ENCODE peak calls at places on chromosome 5, in six cellular contexts. One of them, this sample, is unnamed.

GRCh38 chr5:143426437-143426991 is 23.0 kb upstream of the NR3C1 start:
- DNase-seq in GM23248: no peak
- DNase-seq in SK-N-SH: no peak
- DNase-seq in GM23338: no peak
- DNase-seq in OCI-LY7: no peak
- DNase-seq in PC-3: no peak
- DNase-seq in this sample: no peak

GRCh38 chr5:138552700-138553099 is 9.7 kb upstream of the ETF1 start:
- DNase-seq in GM23248: no peak
- DNase-seq in SK-N-SH: no peak
- DNase-seq in GM23338: no peak
- DNase-seq in OCI-LY7: no peak
- DNase-seq in PC-3: no peak
- DNase-seq in this sample: no peak

GRCh38 chr5:178106556-178107239 is 6.6 kb upstream of the N4BP3 start:
- DNase-seq in GM23248: no peak
- DNase-seq in SK-N-SH: no peak
- DNase-seq in GM23338: no peak
- DNase-seq in OCI-LY7: no peak
- DNase-seq in PC-3: no peak
- DNase-seq in this sample: no peak

GRCh38 chr5:19837536-19838179 is 150.3 kb downstream of the CDH18 start:
- DNase-seq in GM23248: peak; percentile 48
- DNase-seq in SK-N-SH: no peak
- DNase-seq in GM23338: no peak
- DNase-seq in OCI-LY7: no peak
- DNase-seq in PC-3: no peak
- DNase-seq in this sample: no peak

GRCh38 chr5:15621094-15621493 is 121.1 kb downstream of the FBXL7 start:
- DNase-seq in GM23248: peak; percentile 73
- DNase-seq in SK-N-SH: no peak
- DNase-seq in GM23338: no peak
- DNase-seq in OCI-LY7: no peak
- DNase-seq in PC-3: no peak
- DNase-seq in this sample: no peak

GRCh38 chr5:148336704-148337435 is 1.5 kb downstream of the SPINK9 start:
- DNase-seq in GM23248: no peak
- DNase-seq in SK-N-SH: no peak
- DNase-seq in GM23338: no peak
- DNase-seq in OCI-LY7: peak; percentile 7
- DNase-seq in PC-3: peak; percentile 70
- DNase-seq in this sample: no peak

GRCh38 chr5:178273665-178274541 is 41.3 kb upstream of the PHYKPL start:
- DNase-seq in GM23248: peak; percentile 20
- DNase-seq in SK-N-SH: no peak
- DNase-seq in GM23338: no peak
- DNase-seq in OCI-LY7: no peak
- DNase-seq in PC-3: no peak
- DNase-seq in this sample: no peak

GRCh38 chr5:140382866-140383265 is 18.8 kb upstream of the ANKHD1 start:
- DNase-seq in GM23248: no peak
- DNase-seq in SK-N-SH: no peak
- DNase-seq in GM23338: no peak
- DNase-seq in OCI-LY7: no peak
- DNase-seq in PC-3: no peak
- DNase-seq in this sample: no peak

GRCh38 chr5:53948598-53948997 is 361.8 kb downstream of the ARL15 start:
- DNase-seq in GM23248: no peak
- DNase-seq in SK-N-SH: no peak
- DNase-seq in GM23338: no peak
- DNase-seq in OCI-LY7: no peak
- DNase-seq in PC-3: no peak
- DNase-seq in this sample: no peak

GRCh38 chr5:180631549-180632392 is 17.6 kb downstream of the FLT4 start:
- DNase-seq in GM23248: no peak
- DNase-seq in SK-N-SH: no peak
- DNase-seq in GM23338: no peak
- DNase-seq in OCI-LY7: no peak
- DNase-seq in PC-3: no peak
- DNase-seq in this sample: no peak

GRCh38 chr5:121424976-121425375 is 426.7 kb upstream of the FTMT start:
- DNase-seq in GM23248: no peak
- DNase-seq in SK-N-SH: peak; percentile 14
- DNase-seq in GM23338: no peak
- DNase-seq in OCI-LY7: no peak
- DNase-seq in PC-3: no peak
- DNase-seq in this sample: no peak

GRCh38 chr5:132747693-132748440 is 641 bp downstream of the CCNI2 start:
- DNase-seq in GM23248: no peak
- DNase-seq in SK-N-SH: peak; percentile 24
- DNase-seq in GM23338: peak; percentile 63
- DNase-seq in OCI-LY7: no peak
- DNase-seq in PC-3: no peak
- DNase-seq in this sample: no peak

GRCh38 chr5:120093178-120093577 is 370.9 kb upstream of the PRR16 start:
- DNase-seq in GM23248: no peak
- DNase-seq in SK-N-SH: no peak
- DNase-seq in GM23338: peak; percentile 51
- DNase-seq in OCI-LY7: peak; percentile 1
- DNase-seq in PC-3: no peak
- DNase-seq in this sample: no peak

GRCh38 chr5:166952055-166952454 is 1339.4 kb upstream of the WWC1 start:
- DNase-seq in GM23248: no peak
- DNase-seq in SK-N-SH: no peak
- DNase-seq in GM23338: no peak
- DNase-seq in OCI-LY7: no peak
- DNase-seq in PC-3: no peak
- DNase-seq in this sample: no peak

GRCh38 chr5:152688561-152689274 is 283.6 kb upstream of the NMUR2 start:
- DNase-seq in GM23248: peak; percentile 93
- DNase-seq in SK-N-SH: no peak
- DNase-seq in GM23338: no peak
- DNase-seq in OCI-LY7: no peak
- DNase-seq in PC-3: peak; percentile 78
- DNase-seq in this sample: no peak

GRCh38 chr5:145887976-145888574 is 15.3 kb upstream of the GRXCR2 start:
- DNase-seq in GM23248: peak; percentile 70
- DNase-seq in SK-N-SH: peak; percentile 33
- DNase-seq in GM23338: peak; percentile 85
- DNase-seq in OCI-LY7: peak; percentile 13
- DNase-seq in PC-3: peak; percentile 68
- DNase-seq in this sample: no peak

GRCh38 chr5:68424799-68425537 is 209.4 kb downstream of the PIK3R1 start:
- DNase-seq in GM23248: peak; percentile 77
- DNase-seq in SK-N-SH: no peak
- DNase-seq in GM23338: no peak
- DNase-seq in OCI-LY7: no peak
- DNase-seq in PC-3: peak; percentile 60
- DNase-seq in this sample: peak; percentile 72

GRCh38 chr5:116404001-116404400 is 170.6 kb downstream of the SEMA6A start:
- DNase-seq in GM23248: no peak
- DNase-seq in SK-N-SH: peak; percentile 15
- DNase-seq in GM23338: no peak
- DNase-seq in OCI-LY7: no peak
- DNase-seq in PC-3: no peak
- DNase-seq in this sample: no peak

GRCh38 chr5:102561894-102562760 is 63.3 kb upstream of the SLCO6A1 start:
- DNase-seq in GM23248: peak; percentile 48
- DNase-seq in SK-N-SH: no peak
- DNase-seq in GM23338: peak; percentile 91
- DNase-seq in OCI-LY7: peak; percentile 16
- DNase-seq in PC-3: peak; percentile 71
- DNase-seq in this sample: peak; percentile 24

GRCh38 chr5:65663804-65664521 is 39.1 kb downstream of the SHLD3 start:
- DNase-seq in GM23248: peak; percentile 34
- DNase-seq in SK-N-SH: peak; percentile 17
- DNase-seq in GM23338: peak; percentile 74
- DNase-seq in OCI-LY7: no peak
- DNase-seq in PC-3: peak; percentile 10
- DNase-seq in this sample: no peak

GRCh38 chr5:171785517-171785916 is at the start of gene SMIM23:
- DNase-seq in GM23248: no peak
- DNase-seq in SK-N-SH: no peak
- DNase-seq in GM23338: no peak
- DNase-seq in OCI-LY7: no peak
- DNase-seq in PC-3: no peak
- DNase-seq in this sample: no peak

GRCh38 chr5:179405054-179405416 is 59.8 kb upstream of the ADAMTS2 start:
- DNase-seq in GM23248: no peak
- DNase-seq in SK-N-SH: no peak
- DNase-seq in GM23338: no peak
- DNase-seq in OCI-LY7: no peak
- DNase-seq in PC-3: no peak
- DNase-seq in this sample: no peak

GRCh38 chr5:179403426-179404147 is 58.3 kb upstream of the ADAMTS2 start:
- DNase-seq in GM23248: no peak
- DNase-seq in SK-N-SH: no peak
- DNase-seq in GM23338: no peak
- DNase-seq in OCI-LY7: no peak
- DNase-seq in PC-3: no peak
- DNase-seq in this sample: no peak

GRCh38 chr5:179404321-179405053 is 59.2 kb upstream of the ADAMTS2 start:
- DNase-seq in GM23248: peak; percentile 51
- DNase-seq in SK-N-SH: peak; percentile 62
- DNase-seq in GM23338: no peak
- DNase-seq in OCI-LY7: no peak
- DNase-seq in PC-3: no peak
- DNase-seq in this sample: no peak

GRCh38 chr5:179405426-179406030 is 60.3 kb upstream of the ADAMTS2 start:
- DNase-seq in GM23248: no peak
- DNase-seq in SK-N-SH: no peak
- DNase-seq in GM23338: no peak
- DNase-seq in OCI-LY7: no peak
- DNase-seq in PC-3: no peak
- DNase-seq in this sample: no peak

GRCh38 chr5:179400020-179400419 is 54.8 kb upstream of the ADAMTS2 start:
- DNase-seq in GM23248: no peak
- DNase-seq in SK-N-SH: no peak
- DNase-seq in GM23338: no peak
- DNase-seq in OCI-LY7: no peak
- DNase-seq in PC-3: no peak
- DNase-seq in this sample: no peak
- TF ChIP-seq EZH2phosphoT487 in GM23248: no peak
- TF ChIP-seq EZH2phosphoT487 in SK-N-SH: no peak
- TF ChIP-seq EZH2phosphoT487 in GM23338: no peak
- TF ChIP-seq EZH2phosphoT487 in OCI-LY7: no peak
- TF ChIP-seq EZH2phosphoT487 in PC-3: no peak
- TF ChIP-seq EZH2phosphoT487 in this sample: no peak

DNA sequence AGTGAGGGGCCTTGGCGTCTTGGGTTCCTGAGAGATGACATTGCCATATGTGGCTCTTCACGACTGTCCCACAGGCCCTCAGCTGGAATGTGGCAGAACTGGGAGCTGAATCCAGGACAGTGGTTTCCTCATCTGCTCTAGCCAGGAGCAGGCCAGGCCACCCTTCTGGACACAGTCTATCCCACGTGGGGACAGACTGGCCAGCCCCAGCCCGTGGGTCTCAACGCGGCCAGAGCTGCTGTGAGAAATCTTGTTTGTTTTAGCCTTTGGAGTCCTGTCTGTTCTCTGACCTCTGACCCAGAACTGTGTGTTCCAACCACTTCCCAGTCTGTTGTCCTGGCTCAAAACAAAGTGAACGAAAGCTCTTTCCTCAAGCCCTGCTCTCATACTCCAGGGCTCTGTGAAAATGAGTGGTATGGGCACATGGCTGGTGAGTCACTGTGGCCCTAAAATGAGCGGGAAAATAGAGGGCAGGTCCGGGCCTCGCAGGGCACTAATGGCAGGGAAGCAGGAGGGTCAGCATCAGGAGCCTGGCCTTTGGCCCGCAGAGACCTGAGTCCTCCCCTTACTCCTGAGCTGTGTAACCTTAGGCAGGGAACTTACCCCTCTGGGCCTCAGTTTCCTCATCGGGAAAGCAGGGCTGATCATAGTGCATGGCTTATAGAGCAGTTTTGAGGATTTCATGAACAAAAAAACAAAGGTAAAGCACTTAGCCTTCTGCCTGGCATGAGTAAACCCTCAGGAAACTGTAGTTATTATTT is 34.8 kb upstream of the GLRX start:
- DNase-seq in GM23248: peak; percentile 66
- DNase-seq in SK-N-SH: no peak
- DNase-seq in GM23338: no peak
- DNase-seq in OCI-LY7: no peak
- DNase-seq in PC-3: no peak
- DNase-seq in this sample: no peak
- TF ChIP-seq EZH2phosphoT487 in GM23248: no peak
- TF ChIP-seq EZH2phosphoT487 in SK-N-SH: no peak
- TF ChIP-seq EZH2phosphoT487 in GM23338: no peak
- TF ChIP-seq EZH2phosphoT487 in OCI-LY7: no peak
- TF ChIP-seq EZH2phosphoT487 in PC-3: no peak
- TF ChIP-seq EZH2phosphoT487 in this sample: no peak

GRCh38 chr5:71762826-71763225 is 43.8 kb downstream of the CARTPT start:
- DNase-seq in GM23248: no peak
- DNase-seq in SK-N-SH: no peak
- DNase-seq in GM23338: no peak
- DNase-seq in OCI-LY7: no peak
- DNase-seq in PC-3: no peak
- DNase-seq in this sample: no peak

GRCh38 chr5:71752441-71753190 is 33.5 kb downstream of the CARTPT start:
- DNase-seq in GM23248: no peak
- DNase-seq in SK-N-SH: no peak
- DNase-seq in GM23338: no peak
- DNase-seq in OCI-LY7: no peak
- DNase-seq in PC-3: no peak
- DNase-seq in this sample: no peak

GRCh38 chr5:71757590-71758543 is 38.8 kb downstream of the CARTPT start:
- DNase-seq in GM23248: peak; percentile 83
- DNase-seq in SK-N-SH: peak; percentile 59
- DNase-seq in GM23338: peak; percentile 86
- DNase-seq in OCI-LY7: peak; percentile 17
- DNase-seq in PC-3: peak; percentile 72
- DNase-seq in this sample: peak; percentile 41
- TF ChIP-seq EZH2phosphoT487 in GM23248: no peak
- TF ChIP-seq EZH2phosphoT487 in SK-N-SH: no peak
- TF ChIP-seq EZH2phosphoT487 in GM23338: no peak
- TF ChIP-seq EZH2phosphoT487 in OCI-LY7: no peak
- TF ChIP-seq EZH2phosphoT487 in PC-3: no peak
- TF ChIP-seq EZH2phosphoT487 in this sample: no peak

GRCh38 chr5:6488021-6488420 is 39.4 kb downstream of the UBE2QL1 start:
- DNase-seq in GM23248: no peak
- DNase-seq in SK-N-SH: no peak
- DNase-seq in GM23338: no peak
- DNase-seq in OCI-LY7: no peak
- DNase-seq in PC-3: peak; percentile 44
- DNase-seq in this sample: no peak
- TF ChIP-seq EZH2phosphoT487 in GM23248: no peak
- TF ChIP-seq EZH2phosphoT487 in SK-N-SH: no peak
- TF ChIP-seq EZH2phosphoT487 in GM23338: no peak
- TF ChIP-seq EZH2phosphoT487 in OCI-LY7: no peak
- TF ChIP-seq EZH2phosphoT487 in PC-3: no peak
- TF ChIP-seq EZH2phosphoT487 in this sample: no peak

DNA sequence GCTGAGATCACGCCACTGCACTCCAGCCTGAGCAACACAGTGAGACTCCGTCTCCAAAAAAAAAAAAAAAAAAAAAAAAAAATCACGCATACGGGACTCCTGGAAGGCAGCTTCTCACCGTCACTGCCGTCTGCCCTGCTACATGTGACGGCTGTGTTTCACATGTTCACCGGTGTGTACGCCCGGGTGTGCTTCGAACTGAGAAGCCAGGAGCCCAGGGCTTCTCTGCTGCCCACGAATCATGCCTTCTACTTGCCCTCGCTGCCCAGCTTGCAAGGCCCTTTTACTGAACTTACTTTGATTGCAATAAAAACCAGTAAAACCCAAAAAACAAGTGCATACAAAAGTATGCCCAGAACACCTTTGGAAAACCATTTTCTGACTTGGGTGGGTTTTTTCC is 5.8 kb upstream of the NKD2 start:
- DNase-seq in GM23248: no peak
- DNase-seq in SK-N-SH: no peak
- DNase-seq in GM23338: no peak
- DNase-seq in OCI-LY7: no peak
- DNase-seq in PC-3: no peak
- DNase-seq in this sample: no peak
- TF ChIP-seq EZH2phosphoT487 in GM23248: no peak
- TF ChIP-seq EZH2phosphoT487 in SK-N-SH: no peak
- TF ChIP-seq EZH2phosphoT487 in GM23338: no peak
- TF ChIP-seq EZH2phosphoT487 in OCI-LY7: no peak
- TF ChIP-seq EZH2phosphoT487 in PC-3: no peak
- TF ChIP-seq EZH2phosphoT487 in this sample: no peak

This sample was measured in MM.1S.